ENCODE peak calls at places on chromosomes 2 and 18, in seven cellular contexts. O, C, E, I, Q, D and N are unnamed samples.

GRCh38 chr2:167127135-167127534 is 238.9 kb downstream of the XIRP2 start:
- DNase-seq in O (peak), C (no peak), E (no peak), I (no peak), Q (no peak), D (no peak), N (no peak)

GRCh38 chr2:191636235-191636543 is 41.7 kb upstream of the NABP1 start:
- DNase-seq in O (peak), C (no peak), E (no peak), I (no peak), Q (no peak), D (no peak), N (no peak)

GRCh38 chr18:35407871-35408481 is 30.8 kb upstream of the ZNF396 start:
- DNase-seq in O (peak), C (no peak), E (no peak), I (peak), Q (no peak), D (peak), N (no peak)

GRCh38 chr2:4718777-4719176 is 973.4 kb upstream of the SOX11 start:
- DNase-seq in O (no peak), C (no peak), E (no peak), I (no peak), Q (no peak), D (no peak), N (no peak)

GRCh38 chr18:21741511-21742322 is 1.1 kb downstream of the MIB1 start:
- DNase-seq in O (no peak), C (no peak), E (no peak), I (no peak), Q (no peak), D (peak), N (no peak)

GRCh38 chr2:43051316-43051715 is 175.1 kb downstream of the ZFP36L2 start:
- DNase-seq in O (no peak), C (no peak), E (no peak), I (no peak), Q (no peak), D (no peak), N (no peak)

GRCh38 chr2:3620834-3621233 is 25.9 kb downstream of the COLEC11 start:
- DNase-seq in O (peak), C (no peak), E (no peak), I (no peak), Q (no peak), D (no peak), N (no peak)

GRCh38 chr2:195319548-195320415 is 337.2 kb upstream of the SLC39A10 start:
- DNase-seq in O (no peak), C (no peak), E (no peak), I (no peak), Q (no peak), D (no peak), N (no peak)

GRCh38 chr2:120570546-120570945 is 165.1 kb upstream of the GLI2 start:
- DNase-seq in O (no peak), C (no peak), E (no peak), I (no peak), Q (no peak), D (no peak), N (no peak)

GRCh38 chr2:194735837-194736542 is 921.0 kb upstream of the SLC39A10 start:
- DNase-seq in O (no peak), C (no peak), E (no peak), I (no peak), Q (no peak), D (no peak), N (no peak)

GRCh38 chr2:56244911-56245530 is 61.2 kb downstream of the CCDC85A start:
- DNase-seq in O (no peak), C (no peak), E (no peak), I (no peak), Q (no peak), D (no peak), N (no peak)

GRCh38 chr2:241445426-241445825 is 63.0 kb downstream of the STK25 start:
- DNase-seq in O (no peak), C (no peak), E (no peak), I (no peak), Q (no peak), D (no peak), N (no peak)

GRCh38 chr18:36711014-36711725 is 117.6 kb downstream of the TPGS2 start:
- DNase-seq in O (no peak), C (no peak), E (no peak), I (no peak), Q (no peak), D (no peak), N (no peak)

GRCh38 chr18:23703057-23703986 is 14.1 kb downstream of the LAMA3 start:
- DNase-seq in O (peak), C (no peak), E (no peak), I (peak), Q (no peak), D (peak), N (no peak)

GRCh38 chr2:24883946-24884345 is 36.1 kb downstream of the ADCY3 start:
- DNase-seq in O (no peak), C (no peak), E (no peak), I (no peak), Q (no peak), D (no peak), N (no peak)

GRCh38 chr2:28904295-28904694 is 9.8 kb downstream of the WDR43 start:
- DNase-seq in O (peak), C (no peak), E (no peak), I (no peak), Q (no peak), D (no peak), N (no peak)
- TF ChIP-seq TAF1 in O (no peak), C (no peak), E (no peak), I (no peak), Q (no peak), D (no peak), N (no peak)

GRCh38 chr2:33321236-33321731 is 155.2 kb upstream of the RASGRP3 start:
- DNase-seq in O (no peak), C (peak), E (no peak), I (no peak), Q (no peak), D (no peak), N (no peak)
- TF ChIP-seq TAF1 in O (no peak), C (no peak), E (no peak), I (no peak), Q (no peak), D (no peak), N (no peak)

GRCh38 chr2:215614296-215614695 is 178.4 kb upstream of the FN1 start:
- DNase-seq in O (no peak), C (no peak), E (no peak), I (no peak), Q (no peak), D (no peak), N (no peak)
- TF ChIP-seq TAF1 in O (no peak), C (no peak), E (no peak), I (no peak), Q (no peak), D (no peak), N (no peak)

DNA sequence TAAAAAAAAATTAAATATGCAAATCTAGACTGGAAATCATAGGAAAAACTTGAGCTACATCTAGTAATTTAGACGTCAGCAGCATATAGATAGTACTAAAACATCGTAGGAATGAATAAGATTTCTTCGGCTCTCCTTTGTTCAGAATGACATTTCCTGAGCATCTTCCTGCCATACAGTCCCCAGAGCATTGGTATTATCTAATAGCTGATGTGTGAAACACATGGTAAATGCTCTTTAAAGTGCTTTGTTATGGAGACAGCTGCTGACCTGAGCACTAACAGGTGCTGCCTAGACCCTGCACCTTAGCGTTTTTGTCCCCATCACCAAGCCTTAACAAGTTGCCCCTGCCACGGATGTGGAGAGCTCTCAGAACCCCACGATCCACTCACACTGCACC is 692.3 kb upstream of the PIK3C3 start:
- DNase-seq in O (no peak), C (no peak), E (no peak), I (no peak), Q (no peak), D (no peak), N (no peak)
- TF ChIP-seq TAF1 in O (no peak), C (no peak), E (no peak), I (no peak), Q (no peak), D (no peak), N (no peak)

GRCh38 chr2:112701092-112701491 is 19.7 kb upstream of the NT5DC4 start:
- DNase-seq in O (no peak), C (no peak), E (no peak), I (no peak), Q (no peak), D (no peak), N (no peak)
- TF ChIP-seq TAF1 in O (no peak), C (no peak), E (no peak), I (no peak), Q (no peak), D (no peak), N (no peak)

GRCh38 chr2:206728277-206729199 is 10.3 kb upstream of the DYTN start:
- DNase-seq in O (peak), C (no peak), E (no peak), I (no peak), Q (no peak), D (no peak), N (no peak)
- TF ChIP-seq TAF1 in O (no peak), C (no peak), E (no peak), I (no peak), Q (no peak), D (no peak), N (no peak)

GRCh38 chr2:143125647-143126046 is 3.6 kb upstream of the ARHGAP15 start:
- DNase-seq in O (no peak), C (no peak), E (no peak), I (no peak), Q (no peak), D (no peak), N (no peak)

GRCh38 chr2:143117225-143117624 is 12.0 kb upstream of the ARHGAP15 start:
- DNase-seq in O (no peak), C (no peak), E (no peak), I (no peak), Q (no peak), D (no peak), N (no peak)

GRCh38 chr2:143123911-143124310 is 5.3 kb upstream of the ARHGAP15 start:
- DNase-seq in O (no peak), C (no peak), E (no peak), I (no peak), Q (no peak), D (no peak), N (no peak)

GRCh38 chr2:143121079-143121478 is 8.1 kb upstream of the ARHGAP15 start:
- DNase-seq in O (no peak), C (no peak), E (no peak), I (no peak), Q (no peak), D (no peak), N (no peak)

DNA sequence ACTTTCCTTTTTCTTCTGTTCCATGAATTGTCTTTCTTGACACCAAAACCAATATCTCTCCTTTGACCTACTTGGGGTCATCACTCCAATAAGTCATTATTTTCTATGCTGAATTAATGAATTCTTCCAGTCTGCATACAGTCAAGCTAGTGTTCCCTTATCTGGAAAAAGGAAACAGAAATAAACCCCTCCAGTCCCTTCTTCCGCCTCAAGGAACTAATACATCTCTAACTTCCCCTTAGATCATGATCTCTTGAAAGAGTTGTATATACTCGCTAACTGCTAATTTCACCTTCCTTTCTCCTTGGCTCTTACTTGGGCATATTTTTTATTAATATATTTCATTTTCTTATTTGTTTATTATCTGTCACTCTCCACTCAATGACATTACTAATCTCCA is 7.3 kb upstream of the ARHGAP15 start:
- DNase-seq in O (no peak), C (no peak), E (no peak), I (no peak), Q (no peak), D (no peak), N (no peak)
- TF ChIP-seq TAF1 in O (no peak), C (no peak), E (no peak), I (no peak), Q (no peak), D (no peak), N (no peak)

GRCh38 chr2:85887566-85888019 is 1.2 kb downstream of the ST3GAL5 start:
- DNase-seq in O (no peak), C (no peak), E (no peak), I (no peak), Q (no peak), D (peak), N (peak)

GRCh38 chr2:85888020-85888744 is 608 bp downstream of the ST3GAL5 start:
- DNase-seq in O (no peak), C (no peak), E (no peak), I (no peak), Q (no peak), D (peak), N (peak)

GRCh38 chr2:85889648-85890281 is 975 bp upstream of the ST3GAL5 start:
- DNase-seq in O (no peak), C (no peak), E (no peak), I (no peak), Q (no peak), D (no peak), N (no peak)

GRCh38 chr2:85890522-85891176 is 1.9 kb upstream of the ST3GAL5 start:
- DNase-seq in O (no peak), C (no peak), E (no peak), I (peak), Q (no peak), D (no peak), N (no peak)

DNA sequence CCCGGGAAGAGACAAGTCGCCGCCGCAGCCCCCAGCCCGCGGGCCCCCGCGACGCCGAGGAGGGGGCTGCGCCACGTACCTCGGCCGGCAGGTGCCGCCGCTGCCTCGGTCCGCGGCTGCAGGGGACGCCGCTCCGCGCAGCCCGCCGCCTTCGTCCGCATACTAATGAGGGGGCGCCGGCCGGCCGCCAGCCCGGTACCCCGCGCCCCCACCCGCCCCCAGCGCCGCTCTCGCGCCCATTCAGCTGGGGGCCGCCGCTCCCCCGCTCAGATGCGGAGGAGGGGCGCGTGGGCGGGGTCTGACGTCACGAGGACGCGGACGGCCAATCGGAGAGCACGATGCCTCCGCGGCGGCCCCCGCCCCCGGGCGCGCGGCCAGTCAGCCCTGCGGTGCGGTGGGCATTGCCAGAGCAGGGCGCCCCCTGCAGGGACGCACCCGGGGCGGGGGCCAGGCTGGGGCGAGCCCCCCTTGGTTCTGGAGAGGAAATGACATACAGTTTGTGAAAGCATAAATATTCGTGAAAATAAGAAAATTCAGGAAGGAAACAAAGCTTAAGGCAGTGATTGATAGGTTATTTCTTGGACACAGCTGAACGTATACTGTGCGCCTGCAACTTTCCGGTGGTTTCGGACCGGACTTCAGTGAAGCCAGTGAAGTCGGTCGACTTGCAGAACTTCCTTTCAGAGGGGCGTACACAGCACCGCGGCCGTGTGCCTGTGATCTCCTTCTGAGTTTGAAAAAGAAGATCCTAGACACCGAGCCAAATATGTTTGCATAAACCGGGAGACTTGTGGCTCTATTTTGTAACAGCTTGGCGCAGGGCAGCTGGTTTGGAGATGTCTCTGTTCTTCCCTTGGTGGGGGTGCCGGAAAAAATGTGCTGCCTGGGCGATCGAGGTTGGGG is at the start of gene ST3GAL5:
- DNase-seq in O (peak), C (peak), E (peak), I (peak), Q (peak), D (peak), N (peak)
- TF ChIP-seq TAF1 in O (peak), C (no peak), E (no peak), I (no peak), Q (no peak), D (peak), N (no peak)

DNA sequence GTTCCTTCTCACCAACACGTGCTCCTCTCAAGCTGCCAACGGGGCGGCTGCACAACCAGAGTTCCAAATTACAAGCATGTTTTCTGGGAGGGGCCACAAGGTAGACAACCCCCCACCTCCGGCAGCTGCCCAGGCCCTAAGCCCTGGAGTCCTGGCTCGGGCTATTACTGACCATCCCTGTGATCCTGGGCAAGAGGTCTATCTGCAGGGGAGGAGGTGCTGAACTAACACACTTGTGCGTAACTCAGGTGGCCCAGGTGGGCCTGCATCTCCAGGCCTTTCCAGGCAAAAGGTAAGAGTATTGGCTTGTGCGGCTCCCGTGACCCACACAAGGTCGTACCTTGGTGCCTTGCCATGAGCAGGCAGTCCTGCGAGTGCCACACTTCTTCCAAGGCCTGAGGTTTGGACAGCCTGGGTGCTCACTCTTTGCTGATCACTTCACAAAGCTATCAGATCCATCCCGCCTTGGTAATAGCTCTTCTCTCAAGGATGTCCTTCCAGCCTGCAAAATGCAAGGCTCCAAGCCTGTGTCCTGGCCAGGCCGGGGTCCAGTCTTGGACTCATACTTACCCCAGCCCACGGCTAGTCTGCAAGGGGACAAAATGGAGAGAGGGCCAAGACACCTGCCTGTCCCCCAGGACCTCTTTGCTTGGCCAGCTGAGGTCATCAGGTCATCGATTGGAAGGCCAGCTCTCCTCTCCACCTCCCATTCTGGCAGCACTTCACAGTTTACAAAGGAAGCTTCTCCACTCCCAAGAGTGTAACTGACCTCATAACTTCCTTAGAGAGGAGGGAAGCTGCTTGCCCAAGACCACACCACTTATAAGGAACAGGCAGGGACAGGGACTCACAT is 33.9 kb downstream of the ADRA2B start:
- DNase-seq in O (no peak), C (no peak), E (no peak), I (no peak), Q (no peak), D (no peak), N (no peak)
- TF ChIP-seq TAF1 in O (no peak), C (no peak), E (no peak), I (no peak), Q (no peak), D (no peak), N (no peak)

GRCh38 chr2:27249891-27250651 is 12.8 kb downstream of the SLC30A3 start:
- DNase-seq in O (peak), C (no peak), E (peak), I (peak), Q (peak), D (peak), N (peak)
- TF ChIP-seq TAF1 in O (no peak), C (no peak), E (peak), I (no peak), Q (no peak), D (no peak), N (no peak)